ENCODE peak calls at places on chromosomes 12 and 14, in ten cellular contexts. V is Peyer's patch, M is heart left ventricle, U is lower lobe of right lung, Q is IMR-90, N is right atrium auricular region, F is dorsolateral prefrontal cortex, W is left ventricle myocardium inferior, Z is uterus, A is neural progenitor cell. I is an unnamed sample.

GRCh38 chr14:100854435-100854834 is 28.5 kb downstream of the MEG3 start:
- DNase-seq in V (no peak), M (no peak), U (peak; percentile 8), Q (no peak), N (no peak), F (no peak), W (no peak), Z (no peak), A (no peak), I (no peak)

GRCh38 chr12:106049546-106049945 is 89.2 kb downstream of the NUAK1 start:
- DNase-seq in V (no peak), M (no peak), U (no peak), Q (no peak), N (no peak), F (no peak), W (no peak), Z (no peak), A (no peak), I (no peak)

GRCh38 chr12:115227137-115227615 is 543.2 kb upstream of the TBX3 start:
- DNase-seq in V (no peak), M (peak; percentile 50), U (no peak), Q (peak; percentile 92), N (peak; percentile 77), F (peak; percentile 44), W (peak; percentile 33), Z (no peak), A (no peak), I (peak; percentile 75)

GRCh38 chr12:42213023-42213422 is 25.0 kb downstream of the YAF2 start:
- DNase-seq in V (no peak), M (no peak), U (no peak), Q (peak; percentile 59), N (no peak), F (no peak), W (no peak), Z (no peak), A (no peak), I (no peak)

GRCh38 chr12:128702344-128702743 is 121.4 kb downstream of the SLC15A4 start:
- DNase-seq in V (no peak), M (no peak), U (no peak), Q (no peak), N (no peak), F (no peak), W (no peak), Z (no peak), A (no peak), I (no peak)

GRCh38 chr14:99744199-99744872 is 48.9 kb upstream of the EML1 start:
- DNase-seq in V (no peak), M (no peak), U (no peak), Q (peak; percentile 67), N (no peak), F (no peak), W (no peak), Z (no peak), A (peak; percentile 51), I (no peak)

GRCh38 chr12:94080684-94081009 is 67.7 kb upstream of the PLXNC1 start:
- DNase-seq in V (no peak), M (no peak), U (no peak), Q (no peak), N (no peak), F (no peak), W (no peak), Z (no peak), A (no peak), I (no peak)

GRCh38 chr12:50581226-50582184 is 76.7 kb downstream of the DIP2B start:
- DNase-seq in V (no peak), M (no peak), U (no peak), Q (peak; percentile 93), N (no peak), F (no peak), W (no peak), Z (no peak), A (peak; percentile 17), I (no peak)

GRCh38 chr14:54629183-54629582 is 62.3 kb downstream of the SAMD4A start:
- DNase-seq in V (no peak), M (no peak), U (no peak), Q (no peak), N (no peak), F (no peak), W (no peak), Z (no peak), A (no peak), I (no peak)

GRCh38 chr12:10409387-10409786 is at the start of gene KLRC4:
- DNase-seq in V (no peak), M (no peak), U (no peak), Q (peak; percentile 16), N (no peak), F (no peak), W (no peak), Z (no peak), A (no peak), I (no peak)

GRCh38 chr12:86663691-86664090 is 407.5 kb upstream of the MGAT4C start:
- DNase-seq in V (no peak), M (no peak), U (no peak), Q (no peak), N (no peak), F (no peak), W (no peak), Z (no peak), A (no peak), I (no peak)

GRCh38 chr14:55117816-55118441 is 11.1 kb upstream of the LGALS3 start:
- DNase-seq in V (no peak), M (peak; percentile 39), U (no peak), Q (no peak), N (no peak), F (no peak), W (no peak), Z (no peak), A (no peak), I (no peak)

GRCh38 chr12:4267904-4268548 is 5.5 kb upstream of the CCND2 start:
- DNase-seq in V (no peak), M (no peak), U (no peak), Q (no peak), N (no peak), F (no peak), W (no peak), Z (no peak), A (no peak), I (no peak)

GRCh38 chr14:28773917-28774691 is 7.5 kb downstream of the FOXG1 start:
- DNase-seq in V (no peak), M (no peak), U (no peak), Q (peak; percentile 30), N (no peak), F (peak; percentile 88), W (no peak), Z (no peak), A (peak; percentile 92), I (peak; percentile 56)

GRCh38 chr14:95231966-95232365 is 74.6 kb upstream of the DICER1 start:
- DNase-seq in V (no peak), M (no peak), U (no peak), Q (no peak), N (no peak), F (no peak), W (no peak), Z (no peak), A (no peak), I (no peak)

GRCh38 chr12:79547044-79547734 is 143.6 kb downstream of the PAWR start:
- DNase-seq in V (no peak), M (no peak), U (no peak), Q (peak; percentile 82), N (no peak), F (no peak), W (no peak), Z (no peak), A (peak; percentile 84), I (no peak)

GRCh38 chr14:31038521-31039166 is 12.5 kb upstream of the STRN3 start:
- DNase-seq in V (no peak), M (no peak), U (no peak), Q (no peak), N (no peak), F (no peak), W (no peak), Z (no peak), A (no peak), I (no peak)
- H3K27ac ChIP-seq in V (no peak overlapping the region), M (no peak overlapping the region), U (no peak overlapping the region), Q (no peak overlapping the region), N (no peak overlapping the region), F (no peak overlapping the region), W (no peak overlapping the region), Z (peak overlapping the region; percentile 46), A (peak overlapping the region; percentile 71), I (no peak overlapping the region)

GRCh38 chr14:65961004-65961403 is 525.2 kb upstream of the CCDC196 start:
- DNase-seq in V (no peak), M (no peak), U (peak; percentile 60), Q (peak; percentile 7), N (peak; percentile 65), F (no peak), W (peak; percentile 20), Z (peak; percentile 26), A (peak; percentile 81), I (no peak)

GRCh38 chr14:65962952-65963351 is 523.2 kb upstream of the CCDC196 start:
- DNase-seq in V (no peak), M (no peak), U (no peak), Q (no peak), N (no peak), F (no peak), W (no peak), Z (no peak), A (no peak), I (no peak)

GRCh38 chr14:65966188-65966587 is 520.0 kb upstream of the CCDC196 start:
- DNase-seq in V (no peak), M (no peak), U (no peak), Q (no peak), N (no peak), F (no peak), W (no peak), Z (no peak), A (no peak), I (no peak)
- TF ChIP-seq CTCF in V (no peak), M (no peak), U (no peak), Q (no peak), N (no peak), F (no peak), W (no peak), Z (no peak), A (no peak), I (no peak)

DNA sequence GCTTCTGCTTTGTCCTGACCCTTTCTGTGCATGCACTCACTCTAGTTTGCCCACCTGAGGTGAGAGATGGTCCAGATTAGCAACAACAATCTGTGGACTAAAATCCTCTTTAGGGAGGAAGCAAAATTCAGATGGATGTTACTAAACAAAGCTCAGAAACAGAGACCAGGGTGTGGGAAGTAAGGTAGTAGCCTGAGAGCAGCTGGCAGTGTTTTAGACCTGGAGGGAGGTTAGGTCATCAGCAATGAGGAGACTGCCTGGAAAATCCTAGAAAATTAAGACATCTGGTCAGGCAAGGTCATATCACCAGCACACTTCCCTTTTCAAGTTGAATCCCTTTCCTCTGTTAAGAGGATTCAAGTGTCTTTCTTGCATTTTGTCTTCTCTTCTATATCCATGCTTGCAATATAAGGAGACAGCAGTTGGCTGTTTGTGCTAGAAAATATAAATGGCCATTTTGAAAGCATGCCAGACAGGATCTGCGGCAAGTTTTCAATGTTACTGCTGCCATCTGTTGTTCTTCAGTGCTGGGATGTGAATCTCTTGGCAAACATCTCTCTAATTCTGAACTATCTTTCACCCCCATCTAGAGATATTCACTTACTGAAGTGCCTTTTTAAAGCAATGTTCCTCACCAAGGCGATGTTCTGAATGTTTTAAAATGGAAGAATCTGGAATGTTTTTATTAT is 266.4 kb downstream of the NAV3 start:
- DNase-seq in V (no peak), M (no peak), U (no peak), Q (peak; percentile 69), N (no peak), F (no peak), W (no peak), Z (no peak), A (no peak), I (no peak)
- H3K27ac ChIP-seq in V (no peak overlapping the region), M (no peak overlapping the region), U (no peak overlapping the region), Q (no peak overlapping the region), N (no peak overlapping the region), F (peak overlapping the region; percentile 69), W (no peak overlapping the region), Z (peak overlapping the region; percentile 51), A (no peak overlapping the region), I (no peak overlapping the region)

GRCh38 chr14:78885884-78886283 is 715.7 kb downstream of the NRXN3 start:
- DNase-seq in V (no peak), M (no peak), U (no peak), Q (no peak), N (no peak), F (no peak), W (no peak), Z (no peak), A (no peak), I (no peak)
- TF ChIP-seq CTCF in V (no peak), M (no peak), U (no peak), Q (no peak), N (no peak), F (no peak), W (no peak), Z (no peak), A (no peak), I (no peak)

I was measured in psoas muscle.